ENCODE peak calls at places on chromosomes 13 and 19, in ten cellular contexts. N, C, G, K, R, J, D, Q, H and I are unnamed samples.

GRCh38 chr19:13935765-13936486 is 2.3 kb downstream of the PODNL1 start:
- DNase-seq in N (no peak), C (no peak), R (no peak), D (no peak), K (no peak), Q (peak; percentile 37), J (no peak), H (no peak), G (no peak), I (peak; percentile 49)

GRCh38 chr19:19530423-19530804 is 1.7 kb downstream of the YJEFN3 start:
- DNase-seq in G (no peak), N (no peak), R (no peak), D (peak; percentile 44), J (no peak), K (no peak), Q (no peak), C (no peak), H (no peak), I (no peak)

GRCh38 chr13:43368003-43368402 is 344.6 kb downstream of the DNAJC15 start:
- DNase-seq in G (no peak), H (no peak), N (no peak), C (no peak), Q (peak; percentile 30), K (no peak), D (peak; percentile 17), J (no peak), R (no peak), I (no peak)

GRCh38 chr19:28420731-28421550 is 792.0 kb downstream of the UQCRFS1 start:
- DNase-seq in J (peak; percentile 63), C (no peak), G (no peak), R (no peak), D (peak; percentile 56), K (no peak), N (no peak), Q (peak; percentile 73), H (no peak), I (no peak)

GRCh38 chr19:13846533-13847032 is 30.4 kb upstream of the NANOS3 start:
- DNase-seq in H (peak; percentile 39), R (peak; percentile 96), G (peak; percentile 86), J (peak; percentile 97), K (peak; percentile 80), N (peak; percentile 96), C (peak; percentile 98), Q (peak; percentile 94), D (peak; percentile 91), I (peak; percentile 97)

GRCh38 chr13:112928958-112929777 is 39.8 kb upstream of the MCF2L start:
- DNase-seq in G (no peak), C (no peak), K (no peak), D (peak; percentile 37), J (peak; percentile 85), Q (peak; percentile 27), R (no peak), H (peak; percentile 51), N (no peak), I (no peak)

GRCh38 chr13:41061914-41062837 is 867 bp downstream of the WBP4 start:
- DNase-seq in C (no peak), N (no peak), Q (peak; percentile 69), D (peak; percentile 77), J (no peak), K (no peak), H (peak; percentile 17), G (no peak), R (no peak), I (no peak)

GRCh38 chr13:77415253-77416127 is 88.6 kb upstream of the MYCBP2 start:
- DNase-seq in R (no peak), J (no peak), D (no peak), K (no peak), C (no peak), N (no peak), Q (no peak), H (no peak), G (no peak), I (no peak)

GRCh38 chr13:21012841-21013681 is 48.3 kb downstream of the LATS2 start:
- DNase-seq in G (no peak), K (no peak), D (no peak), H (no peak), Q (peak; percentile 49), N (peak; percentile 69), J (peak; percentile 58), C (no peak), R (no peak), I (no peak)

GRCh38 chr19:44841255-44841654 is 4.8 kb upstream of the NECTIN2 start:
- DNase-seq in H (no peak), J (no peak), G (no peak), Q (no peak), N (no peak), R (no peak), D (no peak), K (no peak), C (no peak), I (no peak)

GRCh38 chr13:71912524-71912923 is 45.5 kb upstream of the DACH1 start:
- DNase-seq in C (no peak), N (no peak), G (no peak), J (no peak), H (no peak), R (no peak), Q (peak; percentile 53), K (no peak), D (no peak), I (no peak)